ENCODE peak calls at places on chromosomes 6 and 20, in seven cellular contexts. A, S, V, B, F, U and L are unnamed samples.
A peak's percentile ranks its signal among the peaks of the same experiment; 100 is the strongest.

GRCh38 chr20:10634683-10635411 is 39.0 kb downstream of the JAG1 start:
- DNase-seq in A (no peak), S (no peak), V (no peak), B (no peak), F (no peak), U (no peak), L (no peak)

GRCh38 chr6:100343678-100344077 is 121.0 kb downstream of the SIM1 start:
- DNase-seq in A (no peak), S (no peak), V (no peak), B (no peak), F (no peak), U (no peak), L (no peak)

GRCh38 chr6:64683682-64684081 is 1023.3 kb downstream of the EYS start:
- DNase-seq in A (no peak), S (no peak), V (peak; percentile 80), B (no peak), F (peak; percentile 14), U (peak; percentile 55), L (no peak)

GRCh38 chr6:11143394-11144371 is 32.2 kb upstream of the ERVFRD-1 start:
- DNase-seq in A (no peak), S (no peak), V (peak; percentile 79), B (no peak), F (no peak), U (no peak), L (no peak)

GRCh38 chr20:25280051-25280573 is 32.2 kb downstream of the PYGB start:
- DNase-seq in A (no peak), S (no peak), V (no peak), B (no peak), F (peak; percentile 4), U (no peak), L (no peak)

GRCh38 chr6:32045811-32046449 is 7.7 kb downstream of the CYP21A2 start:
- DNase-seq in A (no peak), S (no peak), V (no peak), B (no peak), F (no peak), U (no peak), L (no peak)

GRCh38 chr6:109050447-109051102 is 44.1 kb downstream of the SESN1 start:
- DNase-seq in A (no peak), S (no peak), V (no peak), B (no peak), F (no peak), U (no peak), L (no peak)

GRCh38 chr6:43630980-43631619 is 2.0 kb upstream of the GTPBP2 start:
- DNase-seq in A (no peak), S (no peak), V (no peak), B (no peak), F (no peak), U (no peak), L (no peak)

GRCh38 chr6:18211338-18211737 is 53.0 kb downstream of the DEK start:
- DNase-seq in A (no peak), S (no peak), V (no peak), B (no peak), F (no peak), U (no peak), L (no peak)

GRCh38 chr6:43997342-43997677 is 129.9 kb downstream of the MRPL14 start:
- DNase-seq in A (no peak), S (no peak), V (no peak), B (no peak), F (no peak), U (no peak), L (no peak)

GRCh38 chr20:18611492-18611891 is 23.6 kb downstream of the DTD1 start:
- DNase-seq in A (no peak), S (no peak), V (no peak), B (no peak), F (no peak), U (peak; percentile 21), L (no peak)

GRCh38 chr6:131937703-131938631 is 13.2 kb downstream of the CCN2 start:
- DNase-seq in A (no peak), S (no peak), V (peak; percentile 48), B (no peak), F (no peak), U (no peak), L (no peak)

GRCh38 chr6:29720863-29721262 is 2.4 kb upstream of the HLA-F start:
- DNase-seq in A (no peak), S (no peak), V (no peak), B (no peak), F (peak; percentile 60), U (no peak), L (no peak)

GRCh38 chr6:45812937-45813336 is 202.7 kb downstream of the CLIC5 start:
- DNase-seq in A (peak; percentile 6), S (no peak), V (no peak), B (no peak), F (no peak), U (no peak), L (no peak)

GRCh38 chr6:157272866-157273755 is 50.2 kb downstream of the TMEM242 start:
- DNase-seq in A (no peak), S (no peak), V (no peak), B (no peak), F (peak; percentile 37), U (peak; percentile 71), L (peak; percentile 33)

GRCh38 chr20:21529863-21530262 is 16.0 kb upstream of the NKX2-2 start:
- DNase-seq in A (no peak), S (no peak), V (no peak), B (no peak), F (no peak), U (peak; percentile 38), L (no peak)

GRCh38 chr6:47476794-47477496 is 644 bp upstream of the CD2AP start:
- DNase-seq in A (no peak), S (no peak), V (no peak), B (no peak), F (no peak), U (no peak), L (no peak)

GRCh38 chr6:26351544-26351953 is 13.4 kb upstream of the BTN3A2 start:
- DNase-seq in A (no peak), S (no peak), V (peak; percentile 99), B (no peak), F (no peak), U (no peak), L (no peak)

GRCh38 chr6:132479131-132479530 is 33.8 kb downstream of the STX7 start:
- DNase-seq in A (no peak), S (no peak), V (no peak), B (no peak), F (no peak), U (no peak), L (no peak)

GRCh38 chr6:4588581-4588980 is 187.6 kb upstream of the CDYL start:
- DNase-seq in A (no peak), S (no peak), V (no peak), B (no peak), F (no peak), U (no peak), L (no peak)

GRCh38 chr6:3693879-3694278 is 57.6 kb downstream of the PXDC1 start:
- DNase-seq in A (no peak), S (no peak), V (no peak), B (no peak), F (no peak), U (no peak), L (no peak)

GRCh38 chr6:88163576-88163975 is 2.6 kb downstream of the CNR1 start:
- DNase-seq in A (no peak), S (no peak), V (no peak), B (no peak), F (no peak), U (no peak), L (no peak)